ENCODE peak calls at places on chromosomes 5 and 9, in four cellular contexts. S, Z, J and V are unnamed samples.

GRCh38 chr5:137192293-137192743 is 306.8 kb downstream of the SPOCK1 start:
- DNase-seq in S (no peak), Z (no peak), J (no peak), V (no peak)

GRCh38 chr5:39447968-39448367 is 23.2 kb upstream of the DAB2 start:
- DNase-seq in S (no peak), Z (peak), J (no peak), V (no peak)

GRCh38 chr5:137836301-137836700 is 31.4 kb upstream of the MYOT start:
- DNase-seq in S (no peak), Z (no peak), J (no peak), V (no peak)

GRCh38 chr5:160629007-160629402 is 207.3 kb downstream of the PTTG1 start:
- DNase-seq in S (no peak), Z (no peak), J (no peak), V (no peak)

GRCh38 chr5:25160851-25161348 is 516.1 kb upstream of the CDH10 start:
- DNase-seq in S (no peak), Z (no peak), J (no peak), V (no peak)

GRCh38 chr5:88889165-88890069 is 6.4 kb upstream of the MEF2C start:
- DNase-seq in S (peak), Z (no peak), J (no peak), V (no peak)

GRCh38 chr5:41156739-41157138 is 56.6 kb downstream of the C6 start:
- DNase-seq in S (no peak), Z (no peak), J (no peak), V (no peak)

GRCh38 chr5:75395277-75395676 is 58.3 kb downstream of the HMGCR start:
- DNase-seq in S (no peak), Z (peak), J (no peak), V (peak)

GRCh38 chr5:176810084-176810597 is at the start of gene UNC5A:
- DNase-seq in S (peak), Z (no peak), J (no peak), V (peak)

GRCh38 chr9:10173561-10173960 is 439.2 kb downstream of the PTPRD start:
- DNase-seq in S (no peak), Z (no peak), J (no peak), V (no peak)

GRCh38 chr9:129069128-129069824 is 11.6 kb upstream of the DOLPP1 start:
- DNase-seq in S (no peak), Z (no peak), J (no peak), V (peak)

GRCh38 chr9:89116064-89116817 is 62.4 kb downstream of the SHC3 start:
- DNase-seq in S (no peak), Z (no peak), J (no peak), V (no peak)

GRCh38 chr9:27599102-27599501 is 25.8 kb upstream of the C9orf72 start:
- DNase-seq in S (no peak), Z (no peak), J (no peak), V (no peak)

GRCh38 chr9:93253633-93254032 is 69.7 kb downstream of the WNK2 start:
- DNase-seq in S (no peak), Z (no peak), J (no peak), V (no peak)

GRCh38 chr9:4375424-4376195 is 75.7 kb upstream of the GLIS3 start:
- DNase-seq in S (no peak), Z (no peak), J (no peak), V (no peak)

GRCh38 chr9:92140074-92140753 is 25.0 kb upstream of the SPTLC1 start:
- DNase-seq in S (peak), Z (peak), J (no peak), V (peak)

GRCh38 chr5:129857124-129857523 is 47.1 kb upstream of the CHSY3 start:
- DNase-seq in S (no peak), Z (no peak), J (no peak), V (no peak)

GRCh38 chr5:4294878-4295277 is 699.2 kb downstream of the IRX1 start:
- DNase-seq in S (no peak), Z (no peak), J (no peak), V (no peak)

GRCh38 chr9:84667571-84668203 is 1.8 kb upstream of the NTRK2 start:
- DNase-seq in S (peak), Z (no peak), J (no peak), V (no peak)

GRCh38 chr5:10355071-10355889 is 1.8 kb downstream of the MARCHF6 start:
- DNase-seq in S (no peak), Z (no peak), J (no peak), V (peak)

GRCh38 chr9:15480028-15480427 is 30.7 kb downstream of the PSIP1 start:
- DNase-seq in S (no peak), Z (peak), J (no peak), V (no peak)

GRCh38 chr9:4662108-4662988 is at the start of gene PLPP6:
- DNase-seq in S (peak), Z (peak), J (peak), V (peak)

GRCh38 chr9:89534464-89534863 is 36.6 kb upstream of the SEMA4D start:
- DNase-seq in S (no peak), Z (no peak), J (no peak), V (no peak)

GRCh38 chr9:16268037-16269010 is 602.1 kb downstream of the BNC2 start:
- DNase-seq in S (no peak), Z (no peak), J (no peak), V (no peak)

GRCh38 chr5:165227515-165227914 is 1722.1 kb downstream of the MAT2B start:
- DNase-seq in S (no peak), Z (no peak), J (no peak), V (no peak)

GRCh38 chr5:177303121-177303924 is at the start of the genes PRELID1 and RAB24:
- DNase-seq in S (peak), Z (peak), J (no peak), V (peak)

GRCh38 chr9:116717150-116717549 is 30.0 kb downstream of the TRIM32 start:
- DNase-seq in S (no peak), Z (no peak), J (no peak), V (no peak)

GRCh38 chr5:149646564-149646963 is 65.3 kb downstream of the ARHGEF37 start:
- DNase-seq in S (no peak), Z (no peak), J (no peak), V (peak)

GRCh38 chr5:151042453-151043093 is 22.2 kb downstream of the GPX3 start:
- DNase-seq in S (no peak), Z (no peak), J (no peak), V (no peak)

GRCh38 chr5:14264605-14265316 is 121.6 kb downstream of the TRIO start:
- DNase-seq in S (peak), Z (peak), J (no peak), V (peak)

GRCh38 chr9:16331527-16331926 is 538.9 kb downstream of the BNC2 start:
- DNase-seq in S (no peak), Z (no peak), J (no peak), V (no peak)

GRCh38 chr5:72134226-72134625 is 27.0 kb downstream of the MAP1B start:
- DNase-seq in S (no peak), Z (no peak), J (no peak), V (no peak)

GRCh38 chr5:72138943-72139467 is 31.7 kb downstream of the MAP1B start:
- DNase-seq in S (no peak), Z (no peak), J (peak), V (peak)

GRCh38 chr5:72140711-72141110 is 33.4 kb downstream of the MAP1B start:
- DNase-seq in S (no peak), Z (no peak), J (no peak), V (no peak)

GRCh38 chr5:72141440-72142271 is 34.4 kb downstream of the MAP1B start:
- DNase-seq in S (no peak), Z (no peak), J (no peak), V (no peak)

DNA sequence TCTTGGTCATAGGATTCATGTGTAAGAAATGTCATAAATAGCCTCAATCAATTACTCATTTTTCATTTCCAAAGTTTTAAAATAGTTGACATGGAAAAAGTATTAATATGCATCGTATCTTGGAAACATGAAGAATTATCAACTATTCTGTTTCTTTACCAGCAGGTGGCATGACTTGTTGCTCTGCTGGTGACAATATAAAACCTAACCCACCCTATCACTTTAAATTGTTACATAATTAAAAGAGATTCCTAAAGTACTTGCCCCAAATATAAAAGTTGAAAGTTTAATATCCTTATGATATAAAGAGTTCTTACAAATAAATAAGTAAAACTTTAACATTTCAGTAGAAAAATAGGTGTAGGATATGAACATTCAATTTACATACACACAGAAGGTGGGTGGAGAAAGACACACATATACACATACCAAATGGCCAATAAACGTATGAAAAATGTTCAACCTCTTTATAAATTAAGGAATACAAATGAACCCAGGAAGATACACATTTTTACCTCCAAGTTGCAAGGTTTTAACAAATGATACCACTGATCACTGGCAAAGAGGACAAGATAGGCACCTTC is 30.6 kb downstream of the MAP1B start:
- DNase-seq in S (no peak), Z (peak), J (no peak), V (no peak)
- TF ChIP-seq CREM in S (no peak), Z (no peak), J (no peak), V (no peak)

DNA sequence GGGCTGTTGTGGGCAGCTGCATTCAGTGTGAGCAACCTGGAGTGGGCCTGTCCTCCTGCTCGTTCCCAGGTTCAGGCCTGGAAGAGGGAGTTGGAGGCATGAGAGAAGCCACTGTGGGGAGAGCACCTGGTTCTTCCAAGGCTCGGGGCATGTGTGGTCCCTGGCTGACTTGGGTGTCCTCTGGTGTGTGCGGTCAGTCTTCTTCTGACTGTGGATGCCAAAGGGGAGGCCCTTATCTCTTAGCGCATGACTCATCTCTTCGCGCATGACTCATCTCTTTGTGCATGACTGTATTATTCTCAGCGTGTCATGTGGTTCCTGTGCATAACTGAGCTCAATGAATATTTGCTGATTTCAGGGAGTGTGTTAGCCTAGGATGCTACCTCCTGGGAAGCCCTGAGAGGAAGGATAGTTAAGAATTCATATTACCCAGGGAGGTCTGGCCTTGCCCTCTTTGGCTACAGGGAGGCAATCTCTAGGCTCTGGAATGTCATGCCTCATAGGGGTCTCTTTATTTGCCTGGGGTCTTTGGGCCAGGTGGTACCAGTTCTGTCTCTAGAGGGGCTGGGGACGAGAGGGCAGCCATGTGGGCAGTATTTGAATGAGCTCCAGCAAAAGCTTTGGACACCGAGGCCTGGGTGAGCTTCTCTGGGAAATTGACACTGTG is 188.7 kb downstream of the HSPA4 start:
- DNase-seq in S (no peak), Z (peak), J (peak), V (peak)
- TF ChIP-seq CREM in S (no peak), Z (no peak), J (peak), V (peak)

DNA sequence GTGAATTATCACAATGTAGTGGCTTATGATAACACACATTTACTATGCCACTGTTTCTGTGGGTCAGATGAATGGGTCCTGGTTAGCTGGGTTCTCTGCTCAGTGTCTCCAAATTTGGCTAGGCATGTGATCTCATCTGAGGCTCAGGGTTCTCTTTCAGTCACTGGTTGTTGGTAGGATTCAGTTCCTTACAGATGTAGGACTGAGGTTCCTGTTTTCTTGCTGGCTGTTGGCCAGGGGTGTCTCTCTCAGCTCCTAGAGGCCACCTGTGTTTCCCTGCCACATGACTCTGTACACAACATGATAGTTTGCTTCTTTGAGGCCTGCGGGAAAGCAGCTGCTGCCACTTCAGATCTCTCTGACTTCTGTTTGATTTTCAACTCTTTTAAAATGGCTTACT is 7.1 kb downstream of the NFX1 start:
- DNase-seq in S (no peak), Z (no peak), J (peak), V (peak)
- TF ChIP-seq CREM in S (no peak), Z (no peak), J (peak), V (no peak)

DNA sequence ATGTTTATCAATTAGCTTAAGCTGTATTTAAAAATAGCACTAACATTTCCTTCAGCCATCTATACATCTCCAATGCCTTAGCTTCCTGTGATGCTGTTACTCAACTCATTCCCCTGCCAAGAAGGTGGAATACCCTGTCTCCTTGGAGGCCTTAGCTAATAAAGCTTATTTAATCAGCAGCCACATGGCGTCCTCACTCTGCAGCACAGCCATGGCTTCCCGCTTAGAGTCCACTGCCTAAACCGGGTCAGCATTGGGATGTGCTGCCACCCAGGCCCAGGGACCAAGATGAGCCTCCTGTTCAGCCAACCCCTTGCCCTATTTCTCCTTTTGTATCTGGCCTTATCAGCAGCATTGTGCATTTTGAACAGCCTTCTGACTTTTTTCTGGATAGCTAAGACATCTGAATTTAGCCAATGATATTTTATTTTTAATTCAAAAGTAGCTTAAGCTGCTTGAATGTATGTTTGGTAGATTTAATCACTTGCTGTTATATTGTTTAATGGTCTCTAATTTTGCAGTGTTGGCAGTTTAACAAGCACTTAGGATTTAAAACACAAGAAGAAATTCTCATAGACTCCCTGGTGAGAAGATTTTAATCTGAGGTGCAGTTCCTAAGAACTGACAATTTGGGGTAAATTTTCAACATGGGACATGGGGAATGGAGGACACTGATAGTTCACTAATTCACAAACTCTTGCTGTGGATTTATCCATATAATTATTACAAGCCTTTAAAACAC is 113.0 kb downstream of the RPS23 start:
- DNase-seq in S (peak), Z (no peak), J (no peak), V (peak)
- TF ChIP-seq CREM in S (no peak), Z (no peak), J (no peak), V (no peak)